ENCODE peak calls at places on chromosomes 7 and 10, in four cellular contexts. T, J, I and B are unnamed samples.

GRCh38 chr7:123635551-123636359 is 19.9 kb upstream of the LMOD2 start:
- DNase-seq in T (peak), I (no peak), J (peak), B (peak)

GRCh38 chr10:111098679-111099437 is 22.0 kb downstream of the ADRA2A start:
- DNase-seq in T (peak), J (no peak), I (no peak), B (peak)

GRCh38 chr10:78407009-78407711 is 373.5 kb downstream of the RPS24 start:
- DNase-seq in I (peak), J (peak), T (peak), B (peak)

GRCh38 chr7:75962607-75963382 is 31.6 kb downstream of the TMEM120A start:
- DNase-seq in I (no peak), J (peak), T (no peak), B (no peak)

GRCh38 chr10:3933733-3934132 is 148.7 kb upstream of the KLF6 start:
- DNase-seq in J (no peak), I (no peak), T (no peak), B (no peak)

GRCh38 chr7:110856704-110857103 is 234.2 kb upstream of the LRRN3 start:
- DNase-seq in J (peak), T (no peak), I (no peak), B (no peak)

GRCh38 chr10:15742831-15743230 is 23.1 kb upstream of the ITGA8 start:
- DNase-seq in J (no peak), I (no peak), T (no peak), B (no peak)

GRCh38 chr10:17113346-17113745 is 16.3 kb downstream of the CUBN start:
- DNase-seq in J (no peak), T (no peak), I (no peak), B (no peak)

GRCh38 chr10:25982107-25982506 is 48.1 kb downstream of the MYO3A start:
- DNase-seq in T (no peak), J (no peak), I (no peak), B (no peak)

GRCh38 chr10:124226271-124226911 is 133.0 kb upstream of the CHST15 start:
- DNase-seq in J (no peak), I (no peak), T (no peak), B (no peak)

GRCh38 chr10:49072166-49072885 is 43.0 kb downstream of the VSTM4 start:
- DNase-seq in I (no peak), T (no peak), J (no peak), B (no peak)

GRCh38 chr7:70717553-70718248 is 414.2 kb upstream of the GALNT17 start:
- DNase-seq in T (no peak), J (no peak), I (no peak), B (no peak)

GRCh38 chr10:71840177-71840711 is 10.8 kb downstream of the PSAP start:
- DNase-seq in J (no peak), I (peak), T (no peak), B (peak)

GRCh38 chr10:5561704-5562645 is 37.2 kb downstream of the CALML3 start:
- DNase-seq in J (no peak), T (no peak), I (no peak), B (no peak)

GRCh38 chr7:116653204-116653603 is 18.8 kb upstream of the MET start:
- DNase-seq in J (no peak), T (no peak), I (no peak), B (no peak)

GRCh38 chr10:86969421-86970041 is 1.2 kb downstream of the ADIRF start:
- DNase-seq in T (no peak), I (peak), J (no peak), B (no peak)

GRCh38 chr10:2700626-2701305 is 366.6 kb upstream of the PFKP start:
- DNase-seq in I (no peak), J (no peak), T (no peak), B (no peak)

GRCh38 chr7:112531675-112532074 is 50.9 kb downstream of the LSMEM1 start:
- DNase-seq in T (no peak), J (no peak), I (no peak), B (no peak)

GRCh38 chr7:151867912-151868804 is 8.8 kb downstream of the PRKAG2 start:
- DNase-seq in I (no peak), J (no peak), T (no peak), B (no peak)

GRCh38 chr10:79105164-79105739 is 36.5 kb downstream of the ZMIZ1 start:
- DNase-seq in J (peak), I (no peak), T (no peak), B (no peak)

GRCh38 chr7:148941598-148942280 is 57.6 kb upstream of the EZH2 start:
- DNase-seq in J (peak), T (peak), I (peak), B (peak)

GRCh38 chr10:129332476-129332875 is 134.6 kb upstream of the MGMT start:
- DNase-seq in T (peak), I (peak), J (no peak), B (peak)

GRCh38 chr7:65475734-65476319 is 102.2 kb downstream of the ZNF92 start:
- DNase-seq in T (no peak), I (no peak), J (peak), B (no peak)

GRCh38 chr7:21902240-21902639 is 43.5 kb downstream of the CDCA7L start:
- DNase-seq in T (no peak), J (no peak), I (no peak), B (no peak)

DNA sequence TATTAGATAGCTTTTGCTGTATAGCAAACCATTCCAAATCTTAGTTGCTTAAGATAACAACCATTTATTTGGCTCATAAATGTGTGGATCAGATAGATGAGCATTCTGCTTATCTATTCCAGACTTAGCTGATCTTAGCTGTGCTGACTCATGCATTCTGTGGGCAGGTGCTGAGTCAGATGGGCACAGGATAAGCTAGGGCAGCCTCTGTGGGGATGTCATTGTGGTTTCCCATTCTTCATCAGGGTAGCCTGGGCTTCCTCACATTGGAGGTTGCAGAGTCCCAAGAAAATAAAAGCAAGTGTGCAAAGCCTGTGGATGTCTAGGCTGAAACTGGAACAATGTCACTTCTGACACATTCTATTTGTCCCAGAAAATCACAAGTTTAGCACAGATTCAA is 917.0 kb downstream of the TYW1 start:
- DNase-seq in I (no peak), T (no peak), J (no peak), B (no peak)
- TF ChIP-seq ELF4 in I (no peak), T (no peak), J (no peak), B (no peak)

DNA sequence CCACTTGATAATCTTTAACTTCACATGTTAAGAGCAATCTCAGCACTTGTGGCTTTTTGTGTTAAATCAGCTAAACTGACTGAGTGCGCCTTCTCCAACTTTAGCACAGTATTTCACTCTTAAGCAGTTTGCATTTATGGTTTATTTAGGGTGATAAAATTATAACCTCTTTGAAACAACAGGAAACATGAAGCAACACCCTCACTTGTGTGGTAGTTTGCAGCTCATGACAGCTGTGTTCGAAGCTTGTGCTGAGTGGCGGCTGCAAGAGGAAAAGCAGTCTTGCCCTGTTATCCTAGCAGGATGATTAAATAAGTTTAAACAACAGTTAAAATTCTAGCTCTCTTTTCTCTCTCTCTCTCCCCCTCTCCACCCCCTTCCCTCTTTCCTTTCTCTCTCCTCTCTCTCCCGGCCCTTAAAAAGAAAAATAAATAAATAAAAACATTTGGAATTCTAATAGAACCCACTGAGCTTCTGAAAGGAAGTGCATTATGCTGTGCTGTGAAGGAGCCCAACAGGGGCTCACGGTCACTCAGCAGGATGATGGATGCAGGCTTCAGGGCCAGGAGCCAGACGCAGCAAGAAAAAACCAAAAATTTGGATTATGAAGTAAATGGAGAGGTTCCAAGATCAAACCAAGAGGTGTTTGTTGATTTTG is 25.2 kb downstream of the OGDH start:
- DNase-seq in J (no peak), I (peak), T (no peak), B (no peak)
- TF ChIP-seq ELF4 in J (no peak), I (no peak), T (no peak), B (no peak)

GRCh38 chr7:36820527-36821170 is 96.4 kb upstream of the AOAH start:
- DNase-seq in J (no peak), I (no peak), T (no peak), B (no peak)
- TF ChIP-seq ELF4 in J (no peak), I (no peak), T (no peak), B (no peak)

DNA sequence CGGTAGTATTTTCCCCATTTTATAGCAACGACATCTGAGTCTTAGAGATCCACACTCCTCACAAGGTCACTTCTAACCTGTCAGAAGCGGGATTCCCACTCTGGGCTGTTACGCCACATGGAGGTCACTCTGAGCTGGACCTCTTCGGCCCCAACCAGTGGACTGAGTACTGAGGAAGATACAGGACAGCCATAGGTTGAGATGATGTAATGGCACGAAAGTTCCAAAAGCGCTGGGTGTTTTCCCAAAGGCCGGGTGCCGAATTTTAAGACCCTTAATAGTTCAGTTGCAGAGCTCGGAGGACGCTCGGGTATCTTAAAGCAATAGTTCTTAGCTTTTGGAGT is 699 bp downstream of the GHITM start:
- DNase-seq in T (no peak), I (no peak), J (peak), B (no peak)
- TF ChIP-seq ELF4 in T (no peak), I (no peak), J (no peak), B (no peak)